ENCODE peak calls at places on chromosomes 4 and X, in ten cellular contexts. One of them, this sample, is unnamed.

GRCh38 chr4:53592686-53593641 is 1.7 kb upstream of the LNX1 start:
- DNase-seq in GM12864: no peak
- DNase-seq in uterus: peak
- DNase-seq in esophagus muscularis mucosa: no peak
- DNase-seq in HFF-Myc: no peak
- DNase-seq in dorsolateral prefrontal cortex: no peak
- DNase-seq in psoas muscle: peak
- DNase-seq in MM.1S: no peak
- DNase-seq in Calu3: peak
- DNase-seq in foreskin keratinocyte: peak
- DNase-seq in this sample: no peak

GRCh38 chr4:24569662-24570061 is 14.7 kb downstream of the DHX15 start:
- DNase-seq in uterus: no peak
- DNase-seq in esophagus muscularis mucosa: no peak
- DNase-seq in MM.1S: no peak
- DNase-seq in Calu3: no peak
- DNase-seq in HFF-Myc: no peak
- DNase-seq in foreskin keratinocyte: no peak
- DNase-seq in psoas muscle: no peak
- DNase-seq in dorsolateral prefrontal cortex: no peak
- DNase-seq in GM12864: no peak
- DNase-seq in this sample: no peak

GRCh38 chrX:85851418-85851817 is 195.9 kb downstream of the CHM start:
- DNase-seq in HFF-Myc: no peak
- DNase-seq in esophagus muscularis mucosa: no peak
- DNase-seq in foreskin keratinocyte: peak
- DNase-seq in psoas muscle: no peak
- DNase-seq in Calu3: peak
- DNase-seq in uterus: no peak
- DNase-seq in dorsolateral prefrontal cortex: no peak
- DNase-seq in MM.1S: peak
- DNase-seq in GM12864: no peak
- DNase-seq in this sample: no peak

GRCh38 chrX:110021180-110022022 is 18.5 kb downstream of the TMEM164 start:
- DNase-seq in foreskin keratinocyte: no peak
- DNase-seq in esophagus muscularis mucosa: no peak
- DNase-seq in Calu3: no peak
- DNase-seq in MM.1S: no peak
- DNase-seq in HFF-Myc: no peak
- DNase-seq in uterus: no peak
- DNase-seq in GM12864: no peak
- DNase-seq in psoas muscle: no peak
- DNase-seq in dorsolateral prefrontal cortex: no peak
- DNase-seq in this sample: no peak

GRCh38 chr4:19832388-19832787 is 419.3 kb upstream of the SLIT2 start:
- DNase-seq in foreskin keratinocyte: peak
- DNase-seq in esophagus muscularis mucosa: no peak
- DNase-seq in HFF-Myc: no peak
- DNase-seq in Calu3: no peak
- DNase-seq in MM.1S: no peak
- DNase-seq in psoas muscle: no peak
- DNase-seq in GM12864: no peak
- DNase-seq in dorsolateral prefrontal cortex: no peak
- DNase-seq in uterus: no peak
- DNase-seq in this sample: no peak

GRCh38 chr4:74848774-74849173 is 54.5 kb upstream of the BTC start:
- DNase-seq in HFF-Myc: no peak
- DNase-seq in Calu3: no peak
- DNase-seq in dorsolateral prefrontal cortex: no peak
- DNase-seq in uterus: no peak
- DNase-seq in psoas muscle: no peak
- DNase-seq in MM.1S: no peak
- DNase-seq in GM12864: no peak
- DNase-seq in esophagus muscularis mucosa: no peak
- DNase-seq in foreskin keratinocyte: no peak
- DNase-seq in this sample: no peak

GRCh38 chr4:7754565-7755262 is 184.9 kb downstream of the AFAP1 start:
- DNase-seq in foreskin keratinocyte: no peak
- DNase-seq in GM12864: no peak
- DNase-seq in esophagus muscularis mucosa: no peak
- DNase-seq in psoas muscle: no peak
- DNase-seq in HFF-Myc: no peak
- DNase-seq in uterus: no peak
- DNase-seq in MM.1S: no peak
- DNase-seq in Calu3: no peak
- DNase-seq in dorsolateral prefrontal cortex: no peak
- DNase-seq in this sample: no peak

GRCh38 chr4:166435449-166435848 is 562.4 kb downstream of the TLL1 start:
- DNase-seq in foreskin keratinocyte: peak
- DNase-seq in esophagus muscularis mucosa: no peak
- DNase-seq in HFF-Myc: peak
- DNase-seq in uterus: no peak
- DNase-seq in MM.1S: no peak
- DNase-seq in Calu3: no peak
- DNase-seq in psoas muscle: no peak
- DNase-seq in GM12864: no peak
- DNase-seq in dorsolateral prefrontal cortex: no peak
- DNase-seq in this sample: no peak

GRCh38 chrX:96771500-96771899 is 86.9 kb downstream of the DIAPH2 start:
- DNase-seq in psoas muscle: no peak
- DNase-seq in uterus: no peak
- DNase-seq in MM.1S: no peak
- DNase-seq in esophagus muscularis mucosa: no peak
- DNase-seq in Calu3: no peak
- DNase-seq in HFF-Myc: no peak
- DNase-seq in GM12864: no peak
- DNase-seq in dorsolateral prefrontal cortex: no peak
- DNase-seq in foreskin keratinocyte: no peak
- DNase-seq in this sample: no peak

GRCh38 chrX:96774116-96774515 is 89.5 kb downstream of the DIAPH2 start:
- DNase-seq in dorsolateral prefrontal cortex: no peak
- DNase-seq in psoas muscle: no peak
- DNase-seq in uterus: no peak
- DNase-seq in MM.1S: no peak
- DNase-seq in GM12864: no peak
- DNase-seq in foreskin keratinocyte: no peak
- DNase-seq in HFF-Myc: no peak
- DNase-seq in esophagus muscularis mucosa: no peak
- DNase-seq in Calu3: no peak
- DNase-seq in this sample: no peak

GRCh38 chrX:96764864-96765263 is 80.2 kb downstream of the DIAPH2 start:
- DNase-seq in uterus: no peak
- DNase-seq in dorsolateral prefrontal cortex: no peak
- DNase-seq in esophagus muscularis mucosa: no peak
- DNase-seq in psoas muscle: no peak
- DNase-seq in MM.1S: peak
- DNase-seq in foreskin keratinocyte: no peak
- DNase-seq in HFF-Myc: no peak
- DNase-seq in Calu3: no peak
- DNase-seq in GM12864: no peak
- DNase-seq in this sample: no peak

DNA sequence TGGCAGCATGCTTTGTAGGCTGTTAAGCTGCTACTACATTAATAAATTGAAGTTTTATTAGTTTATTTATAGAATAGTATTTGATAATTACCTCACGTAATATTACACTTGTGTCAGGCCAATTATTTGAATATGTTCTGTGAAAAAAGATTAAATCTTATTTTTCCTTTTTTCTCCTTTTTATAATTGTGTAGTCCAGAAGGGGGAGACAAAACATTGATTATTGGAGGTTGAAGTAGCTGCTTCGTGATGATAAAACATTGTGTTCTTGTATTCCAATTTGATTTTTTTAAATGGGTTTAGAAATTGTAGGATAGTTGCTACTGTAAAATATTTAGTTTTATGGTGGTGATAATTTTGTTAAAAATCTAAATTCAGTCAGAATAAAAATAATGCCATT is 85.7 kb downstream of the DIAPH2 start:
- DNase-seq in MM.1S: peak
- DNase-seq in foreskin keratinocyte: no peak
- DNase-seq in GM12864: no peak
- DNase-seq in HFF-Myc: no peak
- DNase-seq in esophagus muscularis mucosa: no peak
- DNase-seq in psoas muscle: no peak
- DNase-seq in uterus: no peak
- DNase-seq in Calu3: no peak
- DNase-seq in dorsolateral prefrontal cortex: no peak
- DNase-seq in this sample: no peak
- TF ChIP-seq CTCF in MM.1S: peak
- TF ChIP-seq CTCF in foreskin keratinocyte: peak
- TF ChIP-seq CTCF in GM12864: no peak
- TF ChIP-seq CTCF in HFF-Myc: no peak
- TF ChIP-seq CTCF in esophagus muscularis mucosa: peak
- TF ChIP-seq CTCF in psoas muscle: peak
- TF ChIP-seq CTCF in uterus: peak
- TF ChIP-seq CTCF in Calu3: peak
- TF ChIP-seq CTCF in dorsolateral prefrontal cortex: peak
- TF ChIP-seq CTCF in this sample: peak

GRCh38 chr4:10077492-10078335 is 38.9 kb downstream of the WDR1 start:
- DNase-seq in psoas muscle: no peak
- DNase-seq in foreskin keratinocyte: no peak
- DNase-seq in GM12864: no peak
- DNase-seq in MM.1S: no peak
- DNase-seq in esophagus muscularis mucosa: no peak
- DNase-seq in HFF-Myc: no peak
- DNase-seq in Calu3: no peak
- DNase-seq in dorsolateral prefrontal cortex: peak
- DNase-seq in uterus: peak
- DNase-seq in this sample: no peak
- TF ChIP-seq CTCF in psoas muscle: no peak
- TF ChIP-seq CTCF in foreskin keratinocyte: no peak
- TF ChIP-seq CTCF in GM12864: no peak
- TF ChIP-seq CTCF in MM.1S: no peak
- TF ChIP-seq CTCF in esophagus muscularis mucosa: no peak
- TF ChIP-seq CTCF in HFF-Myc: no peak
- TF ChIP-seq CTCF in Calu3: no peak
- TF ChIP-seq CTCF in dorsolateral prefrontal cortex: no peak
- TF ChIP-seq CTCF in uterus: no peak
- TF ChIP-seq CTCF in this sample: no peak

GRCh38 chr4:44629280-44629866 is 22.1 kb downstream of the YIPF7 start:
- DNase-seq in psoas muscle: no peak
- DNase-seq in Calu3: peak
- DNase-seq in MM.1S: peak
- DNase-seq in HFF-Myc: peak
- DNase-seq in foreskin keratinocyte: peak
- DNase-seq in GM12864: peak
- DNase-seq in uterus: no peak
- DNase-seq in dorsolateral prefrontal cortex: no peak
- DNase-seq in esophagus muscularis mucosa: no peak
- DNase-seq in this sample: peak

GRCh38 chr4:44632733-44633132 is 18.7 kb downstream of the YIPF7 start:
- DNase-seq in uterus: no peak
- DNase-seq in psoas muscle: no peak
- DNase-seq in Calu3: no peak
- DNase-seq in MM.1S: no peak
- DNase-seq in foreskin keratinocyte: no peak
- DNase-seq in GM12864: no peak
- DNase-seq in esophagus muscularis mucosa: no peak
- DNase-seq in HFF-Myc: no peak
- DNase-seq in dorsolateral prefrontal cortex: no peak
- DNase-seq in this sample: no peak

DNA sequence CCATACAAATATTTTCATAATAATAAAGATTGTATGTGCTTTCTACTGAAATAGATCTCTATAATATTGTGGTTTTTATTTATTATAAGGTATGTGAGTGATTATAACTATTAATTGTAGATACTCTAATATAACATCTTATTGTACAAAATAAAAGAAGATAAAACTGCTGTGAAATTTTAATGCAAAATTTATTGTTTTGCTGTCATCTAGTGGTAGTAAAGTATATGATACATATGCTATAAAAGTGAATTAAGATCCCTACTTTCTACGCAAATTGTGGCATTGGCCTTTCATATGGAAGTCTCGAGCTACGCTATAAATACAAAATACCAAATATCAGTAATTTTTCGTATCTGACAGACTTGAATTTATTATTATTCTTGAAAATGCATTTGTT is 19.3 kb downstream of the YIPF7 start:
- DNase-seq in Calu3: no peak
- DNase-seq in psoas muscle: no peak
- DNase-seq in foreskin keratinocyte: no peak
- DNase-seq in esophagus muscularis mucosa: no peak
- DNase-seq in dorsolateral prefrontal cortex: no peak
- DNase-seq in MM.1S: no peak
- DNase-seq in HFF-Myc: no peak
- DNase-seq in GM12864: no peak
- DNase-seq in uterus: no peak
- DNase-seq in this sample: no peak
- TF ChIP-seq CTCF in Calu3: no peak
- TF ChIP-seq CTCF in psoas muscle: peak
- TF ChIP-seq CTCF in foreskin keratinocyte: peak
- TF ChIP-seq CTCF in esophagus muscularis mucosa: no peak
- TF ChIP-seq CTCF in dorsolateral prefrontal cortex: peak
- TF ChIP-seq CTCF in MM.1S: peak
- TF ChIP-seq CTCF in HFF-Myc: no peak
- TF ChIP-seq CTCF in GM12864: no peak
- TF ChIP-seq CTCF in uterus: no peak
- TF ChIP-seq CTCF in this sample: peak

GRCh38 chr4:169945636-169946035 is 80.6 kb downstream of the MFAP3L start:
- DNase-seq in uterus: no peak
- DNase-seq in HFF-Myc: no peak
- DNase-seq in esophagus muscularis mucosa: no peak
- DNase-seq in psoas muscle: no peak
- DNase-seq in foreskin keratinocyte: no peak
- DNase-seq in dorsolateral prefrontal cortex: no peak
- DNase-seq in MM.1S: no peak
- DNase-seq in Calu3: no peak
- DNase-seq in GM12864: no peak
- DNase-seq in this sample: no peak

GRCh38 chr4:169934794-169935400 is 91.3 kb downstream of the MFAP3L start:
- DNase-seq in esophagus muscularis mucosa: no peak
- DNase-seq in foreskin keratinocyte: no peak
- DNase-seq in dorsolateral prefrontal cortex: no peak
- DNase-seq in psoas muscle: no peak
- DNase-seq in MM.1S: no peak
- DNase-seq in uterus: no peak
- DNase-seq in Calu3: no peak
- DNase-seq in HFF-Myc: no peak
- DNase-seq in GM12864: no peak
- DNase-seq in this sample: no peak

GRCh38 chr4:169941141-169941540 is 85.1 kb downstream of the MFAP3L start:
- DNase-seq in GM12864: no peak
- DNase-seq in Calu3: no peak
- DNase-seq in esophagus muscularis mucosa: no peak
- DNase-seq in HFF-Myc: no peak
- DNase-seq in psoas muscle: no peak
- DNase-seq in dorsolateral prefrontal cortex: no peak
- DNase-seq in foreskin keratinocyte: peak
- DNase-seq in uterus: no peak
- DNase-seq in MM.1S: no peak
- DNase-seq in this sample: no peak

DNA sequence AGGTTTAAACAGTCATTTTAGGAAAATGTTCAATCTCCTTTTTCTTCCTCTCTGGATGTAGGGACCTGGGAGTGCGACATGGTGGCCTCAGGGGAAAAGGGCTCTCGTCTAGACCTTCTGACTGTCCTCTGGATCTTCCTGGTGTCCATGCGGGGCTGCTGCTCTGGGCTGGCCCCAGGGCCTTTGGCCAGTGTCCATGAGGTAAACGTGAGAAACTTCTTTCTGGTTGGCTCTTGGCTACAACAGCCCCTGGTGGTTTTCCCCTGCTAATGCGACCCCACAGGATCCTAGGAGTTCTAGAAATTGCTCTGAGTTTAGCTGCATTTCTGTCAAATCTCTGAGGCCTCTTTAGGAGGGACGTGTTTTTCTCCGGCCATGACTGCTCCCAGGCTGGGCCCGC is 85.7 kb downstream of the MFAP3L start:
- DNase-seq in Calu3: no peak
- DNase-seq in psoas muscle: no peak
- DNase-seq in dorsolateral prefrontal cortex: no peak
- DNase-seq in esophagus muscularis mucosa: no peak
- DNase-seq in MM.1S: no peak
- DNase-seq in HFF-Myc: no peak
- DNase-seq in foreskin keratinocyte: no peak
- DNase-seq in uterus: no peak
- DNase-seq in GM12864: no peak
- DNase-seq in this sample: no peak
- TF ChIP-seq CTCF in Calu3: no peak
- TF ChIP-seq CTCF in psoas muscle: no peak
- TF ChIP-seq CTCF in dorsolateral prefrontal cortex: no peak
- TF ChIP-seq CTCF in esophagus muscularis mucosa: no peak
- TF ChIP-seq CTCF in MM.1S: no peak
- TF ChIP-seq CTCF in HFF-Myc: no peak
- TF ChIP-seq CTCF in foreskin keratinocyte: peak
- TF ChIP-seq CTCF in uterus: no peak
- TF ChIP-seq CTCF in GM12864: no peak
- TF ChIP-seq CTCF in this sample: no peak

This sample was measured in mesothelial cell of epicardium.